ENCODE peak calls at places on chromosomes 5 and 9, in four cellular contexts. One of them, this sample, is unnamed.

GRCh38 chr9:134721344-134721743 is 79.7 kb downstream of the COL5A1 start:
- DNase-seq in GM12878: no peak
- DNase-seq in K562: no peak
- DNase-seq in HepG2: no peak
- DNase-seq in this sample: no peak

GRCh38 chr9:32866292-32866691 is 83.0 kb downstream of the TMEM215 start:
- DNase-seq in GM12878: no peak
- DNase-seq in K562: no peak
- DNase-seq in HepG2: no peak
- DNase-seq in this sample: no peak

GRCh38 chr9:136754059-136754572 is 3.9 kb downstream of the LCN8 start:
- DNase-seq in GM12878: no peak
- DNase-seq in HepG2: no peak
- DNase-seq in K562: no peak
- DNase-seq in this sample: no peak

GRCh38 chr5:143605403-143606005 is 202.0 kb upstream of the NR3C1 start:
- DNase-seq in GM12878: peak
- DNase-seq in K562: no peak
- DNase-seq in HepG2: no peak
- DNase-seq in this sample: no peak

GRCh38 chr5:180026320-180026719 is 45.2 kb downstream of the RNF130 start:
- DNase-seq in GM12878: no peak
- DNase-seq in HepG2: peak
- DNase-seq in K562: peak
- DNase-seq in this sample: no peak

GRCh38 chr5:141875795-141876627 is 2.2 kb downstream of the PCDH1 start:
- DNase-seq in HepG2: no peak
- DNase-seq in K562: peak
- DNase-seq in GM12878: no peak
- DNase-seq in this sample: peak

GRCh38 chr9:95508968-95509850 is 7.6 kb downstream of the PTCH1 start:
- DNase-seq in GM12878: peak
- DNase-seq in HepG2: peak
- DNase-seq in K562: peak
- DNase-seq in this sample: peak

GRCh38 chr9:71764438-71764837 is 3.9 kb downstream of the CEMIP2 start:
- DNase-seq in HepG2: no peak
- DNase-seq in GM12878: no peak
- DNase-seq in K562: no peak
- DNase-seq in this sample: no peak

GRCh38 chr5:1983401-1983800 is 100.7 kb upstream of the IRX4 start:
- DNase-seq in HepG2: no peak
- DNase-seq in K562: no peak
- DNase-seq in GM12878: no peak
- DNase-seq in this sample: no peak

GRCh38 chr5:57386958-57387357 is 95.7 kb downstream of the ACTBL2 start:
- DNase-seq in GM12878: no peak
- DNase-seq in HepG2: no peak
- DNase-seq in K562: no peak
- DNase-seq in this sample: no peak

GRCh38 chr5:134525687-134526482 is 415 bp downstream of the JADE2 start:
- DNase-seq in HepG2: peak
- DNase-seq in GM12878: no peak
- DNase-seq in K562: peak
- DNase-seq in this sample: peak

GRCh38 chr9:137449081-137449844 is 8.1 kb upstream of the ENTPD8 start:
- DNase-seq in K562: no peak
- DNase-seq in HepG2: no peak
- DNase-seq in GM12878: no peak
- DNase-seq in this sample: no peak

GRCh38 chr9:93680445-93681315 is 104.3 kb downstream of the PHF2 start:
- DNase-seq in GM12878: no peak
- DNase-seq in HepG2: no peak
- DNase-seq in K562: no peak
- DNase-seq in this sample: peak

GRCh38 chr9:89777544-89777943 is 172.7 kb downstream of the GADD45G start:
- DNase-seq in K562: no peak
- DNase-seq in GM12878: no peak
- DNase-seq in HepG2: no peak
- DNase-seq in this sample: no peak
- TF ChIP-seq ETV6 in K562: no peak
- TF ChIP-seq ETV6 in GM12878: no peak
- TF ChIP-seq ETV6 in HepG2: no peak
- TF ChIP-seq ETV6 in this sample: no peak

DNA sequence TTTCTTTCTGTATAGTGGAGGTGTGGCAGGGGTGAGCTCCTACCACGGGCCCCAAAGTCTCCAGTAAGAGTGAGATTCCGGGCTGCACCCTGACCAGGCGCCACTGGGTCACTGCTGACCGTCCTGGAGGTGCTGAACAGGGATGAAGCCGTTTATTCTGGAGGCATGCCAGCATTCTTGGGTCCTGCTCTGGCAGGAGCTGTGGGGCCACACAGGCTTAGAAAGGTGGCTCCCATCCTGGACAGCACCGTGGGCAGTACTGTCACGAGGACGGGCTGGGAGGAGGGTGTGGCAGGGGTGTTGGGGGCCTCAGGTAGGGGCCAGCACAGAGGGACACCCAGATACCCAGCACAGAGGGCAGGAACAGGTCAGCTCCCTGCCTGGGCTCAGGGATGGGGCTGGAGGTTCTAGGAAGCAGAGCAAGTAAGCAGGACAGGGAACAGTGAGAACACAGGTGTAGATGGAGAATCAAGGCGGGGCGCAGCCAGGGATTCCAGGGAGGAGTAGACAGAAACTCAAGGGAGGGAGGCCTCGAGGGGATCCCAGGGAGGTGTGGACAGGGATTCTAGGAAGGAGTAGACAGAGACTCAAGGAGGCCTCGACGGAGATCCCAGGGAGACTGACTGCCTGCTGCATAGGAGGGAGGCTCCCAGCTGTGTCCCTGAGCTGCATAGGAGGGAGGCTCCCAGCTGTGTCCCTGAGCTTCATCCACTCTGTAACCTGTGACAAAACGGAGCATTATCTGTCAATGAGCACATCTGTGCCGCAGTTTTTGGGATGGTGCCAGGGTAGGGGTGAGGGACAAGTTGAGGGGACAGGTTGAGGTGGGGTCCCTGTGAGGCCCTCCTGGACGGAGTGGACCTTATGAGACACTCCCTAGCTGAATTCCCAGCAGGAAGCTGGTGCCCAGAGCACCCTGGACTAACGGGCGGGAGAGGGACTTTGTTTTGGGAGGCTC is 1.1 kb upstream of the PLEKHG4B start:
- DNase-seq in GM12878: no peak
- DNase-seq in HepG2: no peak
- DNase-seq in K562: no peak
- DNase-seq in this sample: no peak
- TF ChIP-seq ETV6 in GM12878: no peak
- TF ChIP-seq ETV6 in HepG2: no peak
- TF ChIP-seq ETV6 in K562: no peak
- TF ChIP-seq ETV6 in this sample: no peak

GRCh38 chr9:34898846-34899245 is 59.2 kb upstream of the PHF24 start:
- DNase-seq in GM12878: no peak
- DNase-seq in K562: no peak
- DNase-seq in HepG2: no peak
- DNase-seq in this sample: no peak
- TF ChIP-seq ETV6 in GM12878: no peak
- TF ChIP-seq ETV6 in K562: no peak
- TF ChIP-seq ETV6 in HepG2: no peak
- TF ChIP-seq ETV6 in this sample: no peak

DNA sequence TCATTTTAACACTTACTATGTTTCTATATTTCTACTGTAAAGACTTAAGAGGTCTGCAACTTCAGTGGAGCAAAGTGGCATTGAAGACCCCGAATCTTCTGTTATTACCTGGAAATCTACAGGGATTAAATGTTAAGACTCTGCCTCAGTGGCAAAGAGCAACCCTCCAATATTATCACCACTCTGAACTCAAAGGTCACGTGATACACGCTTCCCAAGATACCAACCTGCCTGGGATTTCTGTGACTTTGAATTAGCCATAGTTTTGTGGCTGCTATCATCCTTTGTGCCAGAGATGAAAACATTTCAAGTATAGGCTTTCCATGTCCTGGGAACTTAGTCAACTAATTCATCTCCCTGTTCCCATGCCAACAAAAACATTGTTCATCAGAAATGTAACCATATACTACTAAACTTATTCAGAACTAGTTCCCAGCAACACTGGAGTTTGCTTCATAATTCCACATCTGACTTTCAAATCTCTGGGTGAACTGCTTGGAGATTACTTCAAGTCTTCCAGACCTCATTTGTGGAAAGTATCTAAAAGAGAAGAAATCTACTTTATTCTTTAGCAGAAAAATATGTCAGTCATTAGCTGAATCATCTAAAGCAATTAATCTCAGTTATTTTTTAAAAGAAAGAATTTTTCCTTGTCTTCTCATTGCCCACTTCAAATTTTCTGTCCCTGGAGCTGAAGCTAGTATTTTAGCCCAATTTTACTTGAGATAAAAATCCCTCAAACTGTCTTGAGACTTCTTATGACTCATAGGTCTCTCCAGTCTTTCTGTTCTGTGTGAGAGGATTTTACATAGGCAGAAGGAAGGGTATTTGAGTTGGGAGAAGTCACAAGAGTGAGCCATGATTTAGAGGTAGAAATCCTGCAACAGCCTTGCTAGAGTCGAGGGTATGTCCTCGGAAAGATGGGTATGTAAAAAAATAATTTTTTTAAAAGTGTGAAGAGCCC is 83.0 kb downstream of the ZNF462 start:
- DNase-seq in GM12878: no peak
- DNase-seq in K562: no peak
- DNase-seq in HepG2: no peak
- DNase-seq in this sample: no peak
- TF ChIP-seq ETV6 in GM12878: no peak
- TF ChIP-seq ETV6 in K562: no peak
- TF ChIP-seq ETV6 in HepG2: no peak
- TF ChIP-seq ETV6 in this sample: no peak

GRCh38 chr5:168106008-168106761 is 185.3 kb upstream of the WWC1 start:
- DNase-seq in K562: no peak
- DNase-seq in GM12878: no peak
- DNase-seq in HepG2: peak
- DNase-seq in this sample: no peak
- TF ChIP-seq ETV6 in K562: no peak
- TF ChIP-seq ETV6 in GM12878: no peak
- TF ChIP-seq ETV6 in HepG2: no peak
- TF ChIP-seq ETV6 in this sample: no peak

GRCh38 chr9:116465591-116466288 is 221.4 kb upstream of the TRIM32 start:
- DNase-seq in HepG2: no peak
- DNase-seq in K562: no peak
- DNase-seq in GM12878: no peak
- DNase-seq in this sample: no peak
- TF ChIP-seq ETV6 in HepG2: no peak
- TF ChIP-seq ETV6 in K562: no peak
- TF ChIP-seq ETV6 in GM12878: no peak
- TF ChIP-seq ETV6 in this sample: no peak

GRCh38 chr5:88729476-88730182 is 153.4 kb downstream of the MEF2C start:
- DNase-seq in GM12878: peak
- DNase-seq in K562: peak
- DNase-seq in HepG2: peak
- DNase-seq in this sample: peak

GRCh38 chr5:88732862-88733261 is 150.1 kb downstream of the MEF2C start:
- DNase-seq in GM12878: no peak
- DNase-seq in HepG2: no peak
- DNase-seq in K562: no peak
- DNase-seq in this sample: no peak

GRCh38 chr5:88734983-88735382 is 148.0 kb downstream of the MEF2C start:
- DNase-seq in HepG2: no peak
- DNase-seq in GM12878: peak
- DNase-seq in K562: no peak
- DNase-seq in this sample: no peak

GRCh38 chr5:88734191-88734640 is 148.8 kb downstream of the MEF2C start:
- DNase-seq in K562: peak
- DNase-seq in GM12878: peak
- DNase-seq in HepG2: no peak
- DNase-seq in this sample: no peak

DNA sequence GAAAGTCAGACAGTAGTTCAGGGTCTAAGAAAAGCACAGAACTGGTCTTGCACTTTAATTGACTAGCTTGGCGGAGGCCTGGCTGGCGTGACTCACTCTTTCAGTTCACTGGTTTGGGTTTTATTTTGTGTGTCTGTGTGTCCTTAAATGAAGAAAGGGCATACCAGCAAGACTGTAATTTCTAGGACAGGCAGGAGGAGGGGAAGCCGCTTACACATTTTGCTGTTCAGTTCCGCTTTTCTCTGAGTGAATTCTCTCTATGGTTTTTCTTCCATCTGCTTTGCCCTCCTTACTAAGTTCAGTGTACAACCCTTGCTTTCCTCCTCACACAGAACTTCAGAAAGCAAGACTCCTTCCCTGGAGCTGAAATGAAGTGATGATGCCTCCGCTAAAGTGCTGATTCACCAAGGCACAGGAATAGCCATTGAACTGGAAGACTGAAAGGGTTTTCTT is 150.8 kb downstream of the MEF2C start:
- DNase-seq in GM12878: peak
- DNase-seq in HepG2: no peak
- DNase-seq in K562: no peak
- DNase-seq in this sample: no peak
- TF ChIP-seq ETV6 in GM12878: no peak
- TF ChIP-seq ETV6 in HepG2: no peak
- TF ChIP-seq ETV6 in K562: no peak
- TF ChIP-seq ETV6 in this sample: no peak

GRCh38 chr5:150434502-150434901 is 15.0 kb downstream of the RPS14 start:
- DNase-seq in HepG2: peak
- DNase-seq in K562: no peak
- DNase-seq in GM12878: no peak
- DNase-seq in this sample: no peak
- TF ChIP-seq ETV6 in HepG2: no peak
- TF ChIP-seq ETV6 in K562: no peak
- TF ChIP-seq ETV6 in GM12878: no peak
- TF ChIP-seq ETV6 in this sample: no peak